ENCODE peak calls at places on chromosomes 6 and 20, in seven cellular contexts. J is stimulated activated CD8-positive, alpha-beta memory T cell treated with anti-CD3 and anti-CD28 coated beads, Interleukin-4, amount 100 ng/mL, for 1 hour; Q is skeletal muscle cell; S is cardiac fibroblast; D is NCI-H146; Z is posterior cingulate gyrus; I is fibroblast of the conjunctiva. H is an unnamed sample.

GRCh38 chr6:94769197-94769596 is 808.1 kb upstream of the MANEA start:
- DNase-seq in D (peak; percentile 17), Q (no peak), J (no peak), I (no peak), Z (no peak), S (no peak), H (no peak)

GRCh38 chr6:117446851-117447250 is 21.1 kb upstream of the ROS1 start:
- DNase-seq in J (no peak), I (no peak), D (no peak), Z (no peak), Q (no peak), S (no peak), H (no peak)

GRCh38 chr6:112014483-112014882 is 39.4 kb upstream of the CCN6 start:
- DNase-seq in Q (peak; percentile 44), D (no peak), Z (no peak), I (peak; percentile 33), S (peak; percentile 78), J (no peak), H (no peak)

GRCh38 chr6:10463491-10464481 is 48.9 kb upstream of the TFAP2A start:
- DNase-seq in I (no peak), J (no peak), D (peak; percentile 5), S (no peak), Q (no peak), Z (no peak), H (no peak)

GRCh38 chr6:144736763-144737162 is 451.6 kb downstream of the UTRN start:
- DNase-seq in Q (no peak), D (peak; percentile 79), J (no peak), I (no peak), S (no peak), Z (no peak), H (no peak)

GRCh38 chr6:13538084-13538483 is 36.3 kb upstream of the SIRT5 start:
- DNase-seq in J (no peak), S (peak; percentile 84), Z (no peak), I (peak; percentile 51), D (peak; percentile 6), Q (peak; percentile 24), H (no peak)

GRCh38 chr6:6688283-6688682 is 99.8 kb downstream of the LY86 start:
- DNase-seq in S (peak; percentile 55), D (peak; percentile 91), Z (no peak), I (no peak), Q (no peak), J (no peak), H (no peak)

GRCh38 chr6:166626177-166627038 is 643 bp downstream of the RPS6KA2 start:
- DNase-seq in D (peak; percentile 89), Z (peak; percentile 23), Q (no peak), I (no peak), J (no peak), S (peak; percentile 40), H (no peak)

GRCh38 chr20:61118429-61119224 is 133.4 kb upstream of the CDH4 start:
- DNase-seq in S (no peak), J (no peak), Q (peak; percentile 90), I (no peak), D (no peak), Z (no peak), H (no peak)

GRCh38 chr6:109690373-109690739 is 646 bp downstream of the AK9 start:
- DNase-seq in J (peak; percentile 27), S (no peak), I (no peak), Q (no peak), Z (peak; percentile 57), D (peak; percentile 92), H (peak; percentile 64)

H was measured in anterior cingulate cortex.